ENCODE peak calls at places on chromosomes 3 and 15, in four cellular contexts. O, J, A and K are unnamed samples.

GRCh38 chr3:61946925-61947324 is 385.6 kb downstream of the PTPRG start:
- DNase-seq in O (no peak), J (no peak), A (no peak), K (no peak)

GRCh38 chr3:186990282-186990681 is 60.0 kb downstream of the ST6GAL1 start:
- DNase-seq in O (no peak), J (no peak), A (no peak), K (no peak)

GRCh38 chr3:187360087-187360486 is 8.1 kb upstream of the RTP4 start:
- DNase-seq in O (no peak), J (no peak), A (no peak), K (no peak)

GRCh38 chr15:67199391-67199790 is 55.1 kb downstream of the AAGAB start:
- DNase-seq in O (no peak), J (no peak), A (no peak), K (no peak)

GRCh38 chr15:40582726-40583246 is 11.3 kb upstream of the KNL1 start:
- DNase-seq in O (peak), J (peak), A (no peak), K (no peak)

GRCh38 chr3:184598220-184598927 is 36.8 kb downstream of the EPHB3 start:
- DNase-seq in O (peak), J (no peak), A (no peak), K (no peak)

GRCh38 chr3:151987893-151988292 is 114.5 kb downstream of the SUCNR1 start:
- DNase-seq in O (no peak), J (no peak), A (no peak), K (no peak)

GRCh38 chr3:16090013-16090412 is 84.5 kb upstream of the GALNT15 start:
- DNase-seq in O (peak), J (peak), A (no peak), K (no peak)

GRCh38 chr15:69565066-69565465 is 112.4 kb downstream of the RPLP1 start:
- DNase-seq in O (no peak), J (no peak), A (no peak), K (no peak)

GRCh38 chr15:43225201-43225949 is 4.6 kb upstream of the EPB42 start:
- DNase-seq in O (peak), J (peak), A (peak), K (peak)

GRCh38 chr15:29942144-29942543 is 119.9 kb upstream of the TJP1 start:
- DNase-seq in O (peak), J (no peak), A (no peak), K (no peak)

GRCh38 chr15:63933522-63933921 is 99.8 kb upstream of the HERC1 start:
- DNase-seq in O (no peak), J (no peak), A (no peak), K (no peak)

GRCh38 chr3:146928421-146929059 is 323.4 kb upstream of the PLSCR5 start:
- DNase-seq in O (no peak), J (no peak), A (no peak), K (no peak)

GRCh38 chr3:16294854-16295253 is 29.8 kb downstream of the OXNAD1 start:
- DNase-seq in O (peak), J (no peak), A (no peak), K (no peak)

GRCh38 chr3:53147903-53148400 is 13.1 kb upstream of the PRKCD start:
- DNase-seq in O (no peak), J (no peak), A (no peak), K (no peak)

GRCh38 chr3:179729086-179729485 is 76.2 kb downstream of the USP13 start:
- DNase-seq in O (no peak), J (no peak), A (no peak), K (no peak)

GRCh38 chr3:160176923-160177322 is 48.3 kb upstream of the C3orf80 start:
- DNase-seq in O (no peak), J (no peak), A (no peak), K (peak)

GRCh38 chr3:37779289-37780152 is 82.2 kb upstream of the CTDSPL start:
- DNase-seq in O (peak), J (peak), A (no peak), K (peak)

GRCh38 chr15:73800662-73801345 is 47.7 kb upstream of the INSYN1 start:
- DNase-seq in O (peak), J (peak), A (no peak), K (no peak)

GRCh38 chr3:107981471-107982111 is 109.2 kb downstream of the CD47 start:
- DNase-seq in O (peak), J (peak), A (no peak), K (peak)

GRCh38 chr3:101942356-101942755 is 93.0 kb downstream of the NFKBIZ start:
- DNase-seq in O (peak), J (no peak), A (no peak), K (no peak)
- H3K4me3 ChIP-seq in O (no peak), J (no peak), A (no peak), K (no peak)

GRCh38 chr15:85760531-85761371 is 34.0 kb downstream of the KLHL25 start:
- DNase-seq in O (no peak), J (no peak), A (no peak), K (no peak)
- TF ChIP-seq CTCF in O (no peak), J (peak), A (no peak), K (peak)

DNA sequence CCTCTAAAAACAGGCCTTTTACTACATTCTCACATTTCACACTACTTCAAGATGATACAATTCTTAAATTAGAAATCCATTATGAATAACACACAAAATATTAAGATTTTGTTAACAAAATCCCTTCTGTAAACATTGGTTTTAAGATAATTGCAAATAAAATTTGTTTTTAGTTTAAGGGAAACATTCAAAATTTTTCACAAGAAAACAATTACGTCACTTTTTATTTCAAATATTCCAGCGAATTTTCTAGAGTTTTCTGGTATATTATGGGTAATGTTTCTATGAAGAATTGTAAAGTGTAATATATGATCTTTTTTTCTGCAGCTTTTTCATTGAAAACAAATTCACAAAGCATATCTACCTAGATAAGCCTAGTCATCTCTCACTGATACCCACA is 5.9 kb downstream of the ARPP21 start:
- DNase-seq in O (no peak), J (no peak), A (no peak), K (no peak)
- H3K4me3 ChIP-seq in O (no peak), J (no peak), A (no peak), K (no peak)

DNA sequence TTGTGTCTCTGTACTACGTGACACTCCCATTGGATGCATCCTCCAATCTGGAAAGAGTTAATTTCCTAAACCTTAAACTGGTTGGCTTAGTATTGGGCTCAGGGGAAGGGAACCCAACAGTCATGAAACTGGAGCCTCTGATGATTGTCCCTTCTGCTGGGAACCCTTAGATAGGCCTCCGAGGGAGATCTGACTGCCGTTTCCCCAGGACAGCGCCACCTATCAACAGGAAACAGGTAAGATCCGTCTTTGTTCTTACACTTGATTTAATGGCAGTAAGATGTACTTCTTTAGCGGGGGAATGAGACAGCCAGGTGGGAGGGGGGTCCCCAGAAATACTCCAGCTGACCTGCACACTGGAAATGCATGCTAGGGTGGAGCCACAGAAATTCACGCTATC is 1749.6 kb downstream of the SI start:
- DNase-seq in O (no peak), J (no peak), A (no peak), K (no peak)
- TF ChIP-seq CTCF in O (no peak), J (no peak), A (no peak), K (no peak)

DNA sequence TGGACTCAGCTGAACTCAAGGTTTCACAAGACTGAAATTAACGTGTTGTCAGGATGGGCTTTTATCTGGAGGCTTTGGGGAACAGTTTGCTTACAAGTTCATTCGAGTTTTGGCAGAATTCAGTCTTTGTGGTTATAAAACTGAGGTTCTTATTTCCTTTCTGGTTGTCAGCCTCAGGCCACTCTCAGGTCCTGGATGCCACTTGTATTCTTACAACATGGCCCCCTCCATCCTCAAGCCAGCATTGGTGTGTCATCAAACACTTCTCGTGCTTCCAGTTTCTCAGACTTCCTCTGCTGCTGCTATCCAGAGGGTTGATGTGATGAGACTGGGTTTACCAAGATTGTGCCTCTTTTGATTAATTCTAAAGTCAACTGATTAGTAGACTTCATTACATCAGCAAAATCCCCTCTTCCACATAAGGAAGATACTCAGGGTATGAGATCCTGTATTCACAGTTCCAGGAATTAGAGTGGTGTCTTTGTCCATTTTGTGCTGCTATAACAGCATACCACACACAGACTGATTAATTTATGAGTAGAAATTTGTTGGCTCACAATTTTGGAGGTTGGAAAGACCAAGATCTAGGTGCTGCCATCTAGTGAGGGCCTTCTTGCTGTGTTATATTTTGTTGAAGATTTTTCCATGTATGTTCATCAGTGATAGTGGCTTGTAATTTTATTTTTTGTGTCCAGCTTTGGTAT is 10.9 kb downstream of the LRCH3 start:
- DNase-seq in O (peak), J (peak), A (peak), K (no peak)
- H3K4me3 ChIP-seq in O (no peak), J (no peak), A (no peak), K (no peak)

DNA sequence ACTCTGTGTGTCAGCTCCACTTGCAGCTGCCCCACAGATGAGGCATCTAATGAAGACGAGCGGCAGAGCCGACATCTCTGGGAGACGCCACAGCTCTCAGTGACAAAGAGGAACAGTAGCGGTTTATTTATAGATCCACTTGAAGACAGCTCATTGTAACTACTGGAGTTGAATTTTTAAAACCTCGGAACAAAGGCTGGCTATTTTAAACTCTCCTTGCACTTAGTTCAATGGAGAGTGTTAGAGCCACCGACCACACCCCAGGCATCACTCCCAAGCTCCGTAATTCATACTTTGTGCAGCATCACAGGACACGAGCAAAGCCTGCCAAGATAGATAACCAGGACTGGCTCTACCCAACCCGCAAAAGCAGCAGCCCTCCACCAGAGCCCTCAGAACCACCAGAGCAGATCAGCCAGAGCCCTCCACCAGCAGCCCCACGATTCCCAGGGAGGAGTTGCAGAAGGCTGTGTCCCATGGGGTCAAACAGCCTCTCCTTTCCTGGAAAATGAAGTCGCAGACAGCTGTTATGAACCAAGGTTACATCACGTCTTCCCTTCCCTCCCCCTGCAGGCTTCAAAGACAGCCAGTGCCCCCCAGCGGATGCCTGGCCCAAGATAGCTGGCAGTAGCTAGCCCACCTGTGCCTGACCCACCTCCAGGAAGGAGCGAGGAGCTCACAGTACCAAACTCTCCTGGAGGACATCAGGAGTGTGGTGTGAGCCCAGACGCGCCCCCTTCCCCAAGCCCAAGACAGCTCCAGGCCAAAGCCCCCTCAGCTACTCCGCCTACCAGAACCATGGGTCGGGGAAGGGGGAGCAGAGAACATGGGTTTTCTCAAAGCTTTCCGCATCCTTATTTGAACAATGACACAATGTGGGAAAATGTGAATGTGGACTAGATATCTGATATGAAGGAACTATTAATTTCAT is 45.7 kb downstream of the POC1A start:
- DNase-seq in O (peak), J (peak), A (peak), K (no peak)
- TF ChIP-seq CTCF in O (peak), J (peak), A (no peak), K (no peak)